ENCODE peak calls at places on chromosomes 1 and 21, in four cellular contexts. One of them, this sample, is unnamed.

GRCh38 chr1:76381450-76382108 is 307.0 kb downstream of the ST6GALNAC3 start:
- DNase-seq in ELR: no peak
- DNase-seq in hippocampal formation: no peak
- DNase-seq in NCI-H2029 treated with DMSO at 0.1 percent for 48 hours: no peak
- DNase-seq in this sample: no peak

GRCh38 chr1:11700655-11701467 is 9.4 kb downstream of the DRAXIN start:
- DNase-seq in ELR: no peak
- DNase-seq in hippocampal formation: no peak
- DNase-seq in NCI-H2029 treated with DMSO at 0.1 percent for 48 hours: no peak
- DNase-seq in this sample: no peak

GRCh38 chr1:200673952-200674823 is 4.5 kb upstream of the DDX59 start:
- DNase-seq in ELR: peak
- DNase-seq in hippocampal formation: no peak
- DNase-seq in NCI-H2029 treated with DMSO at 0.1 percent for 48 hours: no peak
- DNase-seq in this sample: no peak

GRCh38 chr1:225813250-225813964 is 3.5 kb downstream of the EPHX1 start:
- DNase-seq in ELR: no peak
- DNase-seq in hippocampal formation: no peak
- DNase-seq in NCI-H2029 treated with DMSO at 0.1 percent for 48 hours: peak
- DNase-seq in this sample: no peak

GRCh38 chr21:16113052-16113715 is 383.4 kb downstream of the USP25 start:
- DNase-seq in ELR: no peak
- DNase-seq in hippocampal formation: no peak
- DNase-seq in NCI-H2029 treated with DMSO at 0.1 percent for 48 hours: no peak
- DNase-seq in this sample: no peak

GRCh38 chr1:179545316-179545715 is 30.4 kb downstream of the NPHS2 start:
- DNase-seq in ELR: no peak
- DNase-seq in hippocampal formation: no peak
- DNase-seq in NCI-H2029 treated with DMSO at 0.1 percent for 48 hours: no peak
- DNase-seq in this sample: no peak

GRCh38 chr1:235878082-235878781 is 11.5 kb upstream of the LYST start:
- DNase-seq in ELR: no peak
- DNase-seq in hippocampal formation: no peak
- DNase-seq in NCI-H2029 treated with DMSO at 0.1 percent for 48 hours: no peak
- DNase-seq in this sample: no peak

GRCh38 chr1:222592171-222592570 is 2.4 kb upstream of the TAF1A start:
- DNase-seq in ELR: peak
- DNase-seq in hippocampal formation: no peak
- DNase-seq in NCI-H2029 treated with DMSO at 0.1 percent for 48 hours: no peak
- DNase-seq in this sample: no peak

GRCh38 chr1:200381256-200381980 is 28.4 kb downstream of the ZNF281 start:
- DNase-seq in ELR: no peak
- DNase-seq in hippocampal formation: no peak
- DNase-seq in NCI-H2029 treated with DMSO at 0.1 percent for 48 hours: no peak
- DNase-seq in this sample: no peak